ENCODE peak calls at places on chromosomes 13 and 19, in nine cellular contexts. O is HCT116, L is IMR-90, P is body of pancreas, W is breast epithelium, Q is GM12878, M is prostate gland, G is testis, F is A549. R is an unnamed sample.

GRCh38 chr13:48138270-48138669 is 43.4 kb upstream of the MED4 start:
- DNase-seq in W (no peak), P (no peak), O (no peak), F (no peak), M (no peak), L (no peak), G (no peak), Q (no peak), R (no peak)

GRCh38 chr19:17436094-17436873 is 12.2 kb downstream of the TMEM221 start:
- DNase-seq in W (no peak), P (no peak), F (no peak), Q (no peak), M (no peak), G (no peak), O (no peak), L (no peak), R (no peak)

GRCh38 chr13:74675185-74675584 is 541.0 kb upstream of the KLF12 start:
- DNase-seq in F (no peak), Q (no peak), P (no peak), O (no peak), M (no peak), W (no peak), G (no peak), L (peak; percentile 28), R (no peak)

GRCh38 chr13:77339408-77339807 is 12.5 kb upstream of the MYCBP2 start:
- DNase-seq in M (no peak), G (no peak), Q (no peak), W (no peak), F (no peak), O (no peak), L (no peak), P (no peak), R (no peak)

GRCh38 chr13:82717249-82717648 is 1165.0 kb downstream of the SLITRK1 start:
- DNase-seq in W (no peak), L (peak; percentile 59), Q (no peak), O (no peak), P (no peak), G (no peak), F (no peak), M (no peak), R (no peak)

GRCh38 chr19:43362179-43362578 is 8.7 kb downstream of the CD177 start:
- DNase-seq in Q (no peak), M (no peak), O (no peak), W (no peak), F (no peak), P (no peak), L (peak; percentile 64), G (no peak), R (no peak)

GRCh38 chr13:72745260-72745659 is 17.5 kb downstream of the BORA start:
- DNase-seq in F (no peak), M (no peak), W (no peak), P (no peak), Q (no peak), O (no peak), G (no peak), L (peak; percentile 47), R (no peak)

GRCh38 chr13:44389856-44390255 is 16.2 kb downstream of the SERP2 start:
- DNase-seq in O (no peak), W (no peak), L (no peak), M (no peak), F (no peak), Q (no peak), P (no peak), G (no peak), R (no peak)

GRCh38 chr19:10514211-10515145 is 2.8 kb downstream of the S1PR5 start:
- DNase-seq in G (no peak), L (no peak), W (no peak), Q (no peak), F (no peak), O (no peak), P (no peak), M (no peak), R (no peak)

GRCh38 chr19:52935434-52935833 is 12.2 kb upstream of the ZNF888 start:
- DNase-seq in Q (no peak), W (no peak), G (no peak), O (no peak), L (peak; percentile 58), P (no peak), M (no peak), F (no peak), R (no peak)

GRCh38 chr19:52941941-52942370 is 18.7 kb upstream of the ZNF888 start:
- DNase-seq in G (peak; percentile 28), P (peak; percentile 26), L (peak; percentile 20), Q (no peak), W (no peak), O (no peak), M (peak; percentile 21), F (no peak), R (peak; percentile 31)

GRCh38 chr19:52936958-52937334 is 13.7 kb upstream of the ZNF888 start:
- DNase-seq in O (no peak), P (no peak), G (no peak), Q (no peak), F (no peak), W (no peak), M (peak; percentile 8), L (no peak), R (no peak)

DNA sequence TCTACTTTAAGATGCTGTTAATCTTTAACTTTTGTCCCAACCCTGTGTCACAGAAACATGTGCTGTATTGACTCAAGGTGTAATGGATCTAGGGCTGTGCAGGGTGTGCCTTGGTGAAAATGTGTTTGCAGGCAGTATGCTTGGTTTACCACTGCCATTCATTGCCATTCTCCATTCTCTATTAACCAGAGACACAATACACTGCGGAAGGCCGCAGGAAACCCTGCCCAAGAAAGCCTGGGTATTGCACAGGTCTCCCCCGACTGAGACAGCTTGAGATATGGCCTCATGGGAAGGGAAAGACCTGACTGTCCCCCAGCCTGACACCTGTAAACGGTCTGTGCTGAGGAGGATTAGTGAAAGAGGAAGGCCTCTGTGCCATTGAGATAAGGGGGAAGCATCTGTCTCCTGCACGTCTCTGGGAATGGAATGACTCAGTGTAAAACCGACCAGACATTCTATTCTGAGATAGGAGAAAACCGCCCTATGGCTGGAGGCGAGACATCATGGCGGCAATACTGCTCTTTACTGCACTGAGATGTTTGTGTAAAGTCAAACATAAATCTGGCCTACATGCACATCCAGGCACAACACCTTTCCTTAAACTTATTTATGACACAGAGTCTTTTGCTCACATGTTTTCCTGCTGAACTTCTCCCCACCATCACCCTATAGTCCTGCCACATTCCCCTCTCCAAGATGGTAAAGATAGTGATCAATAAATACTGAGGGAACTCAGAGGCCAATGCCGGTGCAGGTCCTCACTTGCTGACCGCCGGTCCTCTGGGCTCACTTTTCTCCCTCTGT is 13.1 kb upstream of the ZNF888 start:
- DNase-seq in M (peak; percentile 60), F (no peak), L (no peak), O (no peak), P (peak; percentile 43), Q (peak; percentile 36), G (no peak), W (no peak), R (no peak)
- TF ChIP-seq POLR2A in M (no peak), F (no peak), L (no peak), O (no peak), P (no peak), Q (no peak), G (no peak), W (no peak), R (no peak)

DNA sequence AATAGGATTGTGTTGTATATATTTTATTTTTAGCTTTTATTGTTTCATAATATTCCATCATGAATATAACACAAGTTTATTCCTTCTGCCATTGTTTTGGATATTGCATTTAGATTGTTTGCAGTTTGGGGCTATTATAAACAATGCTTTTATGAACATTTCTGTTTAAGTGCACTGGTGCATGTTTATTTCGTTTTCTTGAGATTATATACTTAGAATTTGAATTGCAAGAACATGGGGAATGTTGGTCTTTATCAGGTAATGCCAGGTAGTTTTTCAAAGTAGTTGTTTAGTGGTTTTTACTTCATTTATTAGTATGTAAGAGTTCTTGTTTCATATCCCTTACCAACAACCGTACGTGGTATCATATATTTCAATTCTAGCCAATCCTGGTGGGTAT is 4.3 kb downstream of the LSM14A start:
- DNase-seq in Q (no peak), O (no peak), W (no peak), F (no peak), M (no peak), G (no peak), P (no peak), L (no peak), R (no peak)
- H3K4me1 ChIP-seq in Q (peaks cover 5% of the 10 kb centered on the region), O (peaks cover 37% of the 10 kb centered on the region), W (no peaks in the 10 kb centered on the region), F (peaks cover 74% of the 10 kb centered on the region), M (peaks cover 8% of the 10 kb centered on the region), G (peaks cover 60% of the 10 kb centered on the region), P (peaks cover 86% of the 10 kb centered on the region), L (peaks cover 11% of the 10 kb centered on the region), R (no peaks in the 10 kb centered on the region)

GRCh38 chr13:86841264-86841663 is 829.9 kb upstream of the SLITRK5 start:
- DNase-seq in M (no peak), G (no peak), Q (no peak), F (no peak), W (no peak), P (no peak), O (no peak), L (no peak), R (no peak)
- TF ChIP-seq POLR2A in M (no peak), G (no peak), Q (no peak), F (no peak), W (no peak), P (no peak), O (no peak), L (no peak), R (no peak)

GRCh38 chr19:41341669-41342490 is 11.8 kb downstream of the TGFB1 start:
- DNase-seq in P (peak; percentile 83), O (no peak), L (no peak), M (no peak), G (no peak), F (no peak), Q (no peak), W (no peak), R (no peak)

GRCh38 chr19:41339936-41340335 is 13.8 kb downstream of the TGFB1 start:
- DNase-seq in W (no peak), M (no peak), O (no peak), Q (no peak), P (no peak), F (peak; percentile 66), G (no peak), L (peak; percentile 61), R (no peak)

DNA sequence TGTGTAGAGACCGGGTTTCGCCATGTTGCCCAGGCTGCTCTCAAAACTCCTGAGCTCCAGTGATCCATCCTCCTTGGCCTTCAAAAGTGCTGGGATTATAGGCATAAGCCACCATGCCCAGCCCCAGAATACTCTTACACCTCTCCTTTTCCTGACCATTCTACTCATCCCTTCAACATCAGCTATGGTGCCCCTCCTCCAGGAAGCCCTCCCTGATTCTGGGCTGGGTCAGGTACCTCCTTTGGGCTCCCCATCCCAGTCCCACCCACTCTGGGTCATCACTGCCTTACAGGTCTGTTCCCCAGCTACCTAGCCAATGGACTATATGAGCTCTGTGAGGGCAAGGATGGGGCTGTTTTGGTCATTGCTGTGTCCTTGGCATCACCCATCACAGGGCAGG is 9.6 kb downstream of the TGFB1 start:
- DNase-seq in L (no peak), F (no peak), M (no peak), O (no peak), G (no peak), W (no peak), Q (no peak), P (no peak), R (no peak)
- H3K4me1 ChIP-seq in L (no peaks in the 10 kb centered on the region), F (peaks cover 9% of the 10 kb centered on the region), M (no peaks in the 10 kb centered on the region), O (peaks cover 9% of the 10 kb centered on the region), G (no peaks in the 10 kb centered on the region), W (no peaks in the 10 kb centered on the region), Q (peaks cover 5% of the 10 kb centered on the region), P (peaks cover 3% of the 10 kb centered on the region), R (peaks cover 9% of the 10 kb centered on the region)